ENCODE peak calls at places on chromosomes 6 and 20, in ten cellular contexts. S is IMR-90, A is spleen, B is thyroid gland, V is gastrocnemius medialis, Y is Peyer's patch, Z is transverse colon, I is ovary, L is H1, C is heart left ventricle. E is an unnamed sample.

GRCh38 chr6:83068628-83069027 is 1.2 kb downstream of the DOP1A start:
- DNase-seq in V (no peak), Z (no peak), Y (no peak), S (no peak), A (no peak), B (no peak), I (no peak), C (no peak), L (no peak), E (no peak)

GRCh38 chr6:24274441-24275083 is 83.3 kb downstream of the DCDC2 start:
- DNase-seq in A (no peak), Z (no peak), C (no peak), S (peak), B (no peak), L (no peak), Y (no peak), V (no peak), I (no peak), E (no peak)

GRCh38 chr6:83514877-83515466 is 2.6 kb downstream of the PRSS35 start:
- DNase-seq in A (no peak), I (no peak), Z (no peak), C (no peak), V (no peak), Y (no peak), S (peak), L (no peak), B (no peak), E (peak)

GRCh38 chr20:1833216-1833615 is 62.0 kb upstream of the SIRPA start:
- DNase-seq in I (no peak), L (no peak), S (no peak), A (no peak), C (no peak), Z (no peak), Y (no peak), B (no peak), V (no peak), E (no peak)

GRCh38 chr6:122789078-122789861 is at the start of gene SMPDL3A:
- DNase-seq in B (peak), V (peak), C (peak), I (peak), S (peak), L (peak), A (peak), Y (peak), Z (peak), E (peak)

GRCh38 chr6:33772114-33772830 is 16.7 kb downstream of the LEMD2 start:
- DNase-seq in Z (no peak), A (no peak), B (no peak), Y (peak), L (no peak), V (no peak), C (peak), I (peak), S (peak), E (no peak)

GRCh38 chr6:136499370-136499769 is 50.9 kb downstream of the MAP7 start:
- DNase-seq in C (no peak), Y (no peak), S (no peak), V (no peak), L (no peak), B (no peak), I (no peak), Z (no peak), A (no peak), E (no peak)

GRCh38 chr20:12241065-12241464 is 323.4 kb downstream of the BTBD3 start:
- DNase-seq in Y (no peak), S (no peak), V (no peak), B (no peak), L (no peak), I (no peak), A (no peak), C (no peak), Z (no peak), E (peak)

GRCh38 chr6:1702580-1703051 is 92.9 kb downstream of the FOXC1 start:
- DNase-seq in Y (no peak), Z (no peak), B (no peak), V (no peak), A (no peak), C (no peak), L (no peak), I (no peak), S (no peak), E (no peak)

GRCh38 chr20:44807051-44807683 is 3.2 kb downstream of the RIMS4 start:
- DNase-seq in C (no peak), A (no peak), L (no peak), B (no peak), Y (no peak), I (no peak), V (no peak), S (no peak), Z (no peak), E (no peak)

GRCh38 chr6:128807577-128807976 is 75.4 kb upstream of the LAMA2 start:
- DNase-seq in S (peak), Z (no peak), L (no peak), A (no peak), I (no peak), V (no peak), Y (no peak), B (no peak), C (no peak), E (no peak)

GRCh38 chr20:23205656-23206055 is 119.5 kb upstream of the CD93 start:
- DNase-seq in V (peak), L (no peak), A (no peak), S (peak), B (peak), I (no peak), Y (no peak), Z (peak), C (peak), E (peak)

GRCh38 chr6:105483492-105483891 is 80.6 kb upstream of the PREP start:
- DNase-seq in C (no peak), I (no peak), Y (no peak), B (no peak), V (no peak), L (no peak), S (peak), A (no peak), Z (no peak), E (no peak)

GRCh38 chr6:128657181-128657580 is 136.8 kb upstream of the PTPRK start:
- DNase-seq in L (no peak), B (no peak), Z (no peak), A (no peak), V (no peak), S (peak), Y (no peak), I (no peak), C (no peak), E (no peak)

GRCh38 chr6:83424392-83425018 is 6.3 kb downstream of the ME1 start:
- DNase-seq in V (no peak), A (no peak), Y (no peak), C (no peak), B (no peak), S (no peak), Z (no peak), L (no peak), I (no peak), E (no peak)

GRCh38 chr6:100456178-100456880 is 8.4 kb downstream of the SIM1 start:
- DNase-seq in Y (no peak), A (no peak), V (no peak), L (no peak), B (no peak), I (no peak), S (no peak), Z (no peak), C (no peak), E (no peak)

GRCh38 chr6:31627690-31628287 is 7.3 kb downstream of the PRRC2A start:
- DNase-seq in Y (no peak), I (no peak), L (no peak), A (no peak), V (no peak), S (no peak), Z (no peak), C (no peak), B (no peak), E (no peak)

GRCh38 chr20:62905536-62906117 is 20.7 kb downstream of the DIDO1 start:
- DNase-seq in C (no peak), B (no peak), V (no peak), A (no peak), S (no peak), Y (no peak), L (no peak), I (no peak), Z (no peak), E (no peak)

GRCh38 chr6:158411998-158412397 is 99.7 kb downstream of the TULP4 start:
- DNase-seq in Z (no peak), L (no peak), C (no peak), V (no peak), I (no peak), A (no peak), S (no peak), B (no peak), Y (no peak), E (no peak)

GRCh38 chr20:23141016-23141415 is 54.9 kb upstream of the CD93 start:
- DNase-seq in Z (no peak), I (no peak), V (no peak), Y (peak), C (no peak), L (no peak), B (no peak), S (no peak), A (no peak), E (no peak)

GRCh38 chr20:51019598-51020592 is 3.0 kb downstream of the KCNG1 start:
- DNase-seq in I (no peak), L (no peak), A (peak), Z (no peak), V (no peak), C (no peak), Y (no peak), S (no peak), B (no peak), E (no peak)

GRCh38 chr6:136582702-136583471 is 32.7 kb upstream of the MAP7 start:
- DNase-seq in B (no peak), L (no peak), C (no peak), Y (no peak), Z (no peak), S (peak), A (no peak), I (no peak), V (no peak), E (no peak)

GRCh38 chr6:63353282-63353630 is 33.5 kb upstream of the LGSN start:
- DNase-seq in B (no peak), I (no peak), A (no peak), L (no peak), S (no peak), C (no peak), Y (no peak), V (no peak), Z (no peak), E (no peak)
- H3K4me3 ChIP-seq in B (no peak), I (no peak), A (peak), L (no peak), S (no peak), C (no peak), Y (no peak), V (no peak), Z (no peak), E (no peak)

GRCh38 chr6:132716238-132716637 is 2.4 kb upstream of the VNN1 start:
- DNase-seq in S (no peak), B (no peak), Z (no peak), Y (no peak), A (no peak), V (no peak), L (no peak), I (no peak), C (no peak), E (no peak)

GRCh38 chr6:132725471-132725870 is 11.6 kb upstream of the VNN1 start:
- DNase-seq in A (no peak), Y (no peak), S (no peak), I (no peak), L (no peak), Z (no peak), V (no peak), B (no peak), C (no peak), E (no peak)

GRCh38 chr6:132715204-132715603 is 1.3 kb upstream of the VNN1 start:
- DNase-seq in S (peak), L (peak), C (no peak), Z (peak), V (no peak), Y (peak), B (peak), I (peak), A (no peak), E (peak)

GRCh38 chr6:132714160-132714559 is 305 bp upstream of the VNN1 start:
- DNase-seq in Z (no peak), B (no peak), Y (no peak), V (no peak), L (no peak), A (no peak), S (no peak), I (no peak), C (no peak), E (no peak)

DNA sequence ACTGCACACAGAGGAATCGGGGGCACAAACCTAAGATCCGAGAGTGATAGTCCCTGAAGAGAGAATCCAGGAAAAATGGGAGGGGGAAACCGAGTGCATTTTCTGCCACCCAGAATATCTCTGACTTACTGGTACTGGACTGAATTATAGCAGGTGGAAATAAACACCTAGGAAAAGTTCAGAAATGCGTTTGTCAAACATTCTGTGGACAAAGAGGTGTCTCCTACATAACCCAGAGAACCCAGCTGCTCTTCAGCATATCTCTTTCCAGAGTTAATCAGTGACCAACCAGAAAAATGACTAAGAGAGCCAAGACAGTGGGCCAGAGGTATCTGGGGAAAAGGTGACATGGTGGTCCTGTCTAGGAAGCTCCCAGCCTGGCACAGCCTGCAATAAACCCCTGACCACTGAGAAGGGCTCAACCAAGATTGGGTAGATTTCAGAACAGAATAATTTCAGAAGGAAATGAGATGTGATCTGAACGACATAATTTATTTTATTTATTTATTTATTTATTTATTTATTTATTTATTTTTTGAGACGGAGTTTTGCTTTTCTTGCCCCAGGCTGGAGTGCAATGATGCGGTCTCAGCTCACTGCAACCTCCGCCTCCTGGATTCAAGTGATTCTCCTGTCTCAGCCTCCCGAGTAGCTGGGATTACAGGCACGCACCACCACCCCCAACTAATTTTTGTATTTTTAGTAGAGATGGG is 6.0 kb upstream of the VNN1 start:
- DNase-seq in L (no peak), C (no peak), I (no peak), Z (no peak), A (no peak), V (no peak), Y (no peak), B (no peak), S (no peak), E (no peak)
- TF ChIP-seq POLR2A in L (no peak), C (no peak), I (no peak), Z (no peak), A (no peak), V (no peak), Y (no peak), B (no peak), S (no peak), E (no peak)

DNA sequence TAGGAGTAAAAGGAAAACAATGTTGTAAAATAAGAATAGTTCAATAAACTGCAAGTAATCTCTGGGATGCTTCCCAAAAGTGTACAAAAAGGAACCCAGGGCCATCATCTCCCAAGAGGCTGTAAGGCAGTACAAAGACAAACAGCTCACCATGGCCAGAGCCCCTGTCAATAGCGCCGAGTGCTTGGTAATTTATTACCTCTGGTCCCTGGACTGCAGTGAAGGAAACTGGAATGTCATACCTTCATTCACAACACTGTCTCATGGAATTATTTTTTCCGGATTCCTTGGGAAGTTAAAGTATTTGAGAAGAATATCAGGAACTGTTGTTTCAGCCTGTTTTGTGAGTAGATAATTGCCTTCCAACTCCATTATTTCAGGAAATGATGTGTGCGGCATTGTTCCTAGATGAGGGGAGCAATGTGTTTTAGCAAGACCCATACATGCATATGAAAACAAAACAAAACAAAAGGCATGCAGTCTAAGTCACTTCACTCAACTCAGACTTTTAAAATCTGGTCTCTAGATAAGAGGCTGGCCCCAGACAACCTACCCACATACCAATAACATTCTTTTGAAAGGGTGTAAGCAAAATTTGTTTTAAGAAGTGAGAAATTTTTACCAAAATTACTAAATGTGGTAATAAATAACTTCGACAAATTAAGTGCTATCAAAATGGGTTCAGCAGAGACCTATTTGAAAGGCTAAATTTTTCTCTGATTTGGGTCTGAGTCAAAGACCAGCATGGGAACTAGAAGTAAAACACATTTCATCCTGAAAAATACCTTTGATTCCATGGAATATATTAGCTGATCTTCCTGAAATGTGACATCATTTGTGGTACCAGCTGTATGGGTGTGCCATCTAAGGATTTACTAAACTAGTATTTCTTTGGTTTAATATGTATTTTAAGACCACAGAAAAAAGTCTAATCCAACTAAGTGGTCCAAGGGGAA is 63.8 kb downstream of the BLOC1S5 start:
- DNase-seq in V (no peak), I (no peak), S (no peak), A (no peak), Y (no peak), B (no peak), Z (no peak), L (no peak), C (no peak), E (no peak)
- H3K27ac ChIP-seq in V (no peak), I (no peak), S (no peak), A (no peak), Y (no peak), B (no peak), Z (no peak), L (no peak), C (no peak), E (no peak)

DNA sequence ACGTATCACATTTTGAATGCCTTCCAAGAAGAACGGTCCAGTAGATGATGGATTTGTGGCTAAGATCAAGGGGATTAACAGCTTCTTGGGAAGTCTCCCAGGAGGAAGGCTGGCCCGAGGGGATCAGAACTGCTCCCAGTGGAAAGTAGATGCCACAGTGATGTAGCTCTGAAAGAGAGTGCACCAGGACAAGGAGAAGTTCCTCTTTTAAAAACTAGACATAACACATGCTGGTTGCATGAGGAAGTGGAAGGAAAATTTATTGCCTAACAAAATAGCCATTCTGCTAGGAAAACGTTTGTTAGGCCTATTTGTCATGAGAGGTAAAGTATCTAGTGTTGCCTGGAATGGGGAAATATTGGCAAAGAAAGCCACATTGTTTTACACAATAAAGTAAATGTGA is 87.8 kb downstream of the CDH26 start:
- DNase-seq in C (no peak), B (no peak), L (no peak), A (no peak), V (no peak), S (peak), Z (no peak), I (no peak), Y (no peak), E (no peak)
- H3K4me3 ChIP-seq in C (no peak), B (no peak), L (no peak), A (no peak), V (no peak), S (no peak), Z (no peak), I (no peak), Y (no peak), E (no peak)

GRCh38 chr6:71288228-71289038 is at the start of gene OGFRL1:
- DNase-seq in C (peak), Y (peak), L (no peak), A (peak), Z (peak), I (peak), V (peak), B (peak), S (peak), E (peak)
- TF ChIP-seq POLR2A in C (peak), Y (peak), L (peak), A (peak), Z (peak), I (peak), V (peak), B (peak), S (peak), E (peak)

E was measured in prostate gland.